ENCODE peak calls at places on chromosome 19, in nine cellular contexts. One of them, this sample, is unnamed.
A peak's percentile ranks its signal among the peaks of the same experiment; 100 is the strongest.

GRCh38 chr19:29941828-29942403 is at the start of gene URI1:
- DNase-seq in H9: peak; percentile 87
- DNase-seq in left ventricle myocardium inferior: peak; percentile 92
- DNase-seq in fibroblast of pulmonary artery: peak; percentile 84
- DNase-seq in GM13976: peak; percentile 96
- DNase-seq in transverse colon: peak; percentile 95
- DNase-seq in progenitor cell of endocrine pancreas: peak; percentile 95
- DNase-seq in CD8-positive, alpha-beta T cell: peak; percentile 87
- DNase-seq in type B pancreatic cell: peak; percentile 97
- DNase-seq in this sample: peak; percentile 93

GRCh38 chr19:47253970-47254369 is 2.4 kb upstream of the CCDC9 start:
- DNase-seq in H9: no peak
- DNase-seq in left ventricle myocardium inferior: no peak
- DNase-seq in fibroblast of pulmonary artery: no peak
- DNase-seq in GM13976: no peak
- DNase-seq in transverse colon: no peak
- DNase-seq in progenitor cell of endocrine pancreas: no peak
- DNase-seq in CD8-positive, alpha-beta T cell: no peak
- DNase-seq in type B pancreatic cell: no peak
- DNase-seq in this sample: no peak

GRCh38 chr19:10712041-10712440 is 5.8 kb upstream of the DNM2 start:
- DNase-seq in H9: peak; percentile 66
- DNase-seq in left ventricle myocardium inferior: no peak
- DNase-seq in fibroblast of pulmonary artery: no peak
- DNase-seq in GM13976: no peak
- DNase-seq in transverse colon: peak; percentile 44
- DNase-seq in progenitor cell of endocrine pancreas: no peak
- DNase-seq in CD8-positive, alpha-beta T cell: no peak
- DNase-seq in type B pancreatic cell: no peak
- DNase-seq in this sample: no peak

GRCh38 chr19:42074513-42075363 is 1.2 kb upstream of the ZNF574 start:
- DNase-seq in H9: no peak
- DNase-seq in left ventricle myocardium inferior: no peak
- DNase-seq in fibroblast of pulmonary artery: no peak
- DNase-seq in GM13976: peak; percentile 66
- DNase-seq in transverse colon: peak; percentile 43
- DNase-seq in progenitor cell of endocrine pancreas: no peak
- DNase-seq in CD8-positive, alpha-beta T cell: no peak
- DNase-seq in type B pancreatic cell: no peak
- DNase-seq in this sample: peak; percentile 56

GRCh38 chr19:3775374-3775711 is 3.3 kb upstream of the RAX2 start:
- DNase-seq in H9: peak; percentile 14
- DNase-seq in left ventricle myocardium inferior: no peak
- DNase-seq in fibroblast of pulmonary artery: no peak
- DNase-seq in GM13976: no peak
- DNase-seq in transverse colon: no peak
- DNase-seq in progenitor cell of endocrine pancreas: no peak
- DNase-seq in CD8-positive, alpha-beta T cell: no peak
- DNase-seq in type B pancreatic cell: no peak
- DNase-seq in this sample: no peak

GRCh38 chr19:10566658-10567410 is 1.0 kb upstream of the KRI1 start:
- DNase-seq in H9: no peak
- DNase-seq in left ventricle myocardium inferior: no peak
- DNase-seq in fibroblast of pulmonary artery: no peak
- DNase-seq in GM13976: peak; percentile 73
- DNase-seq in transverse colon: peak; percentile 41
- DNase-seq in progenitor cell of endocrine pancreas: no peak
- DNase-seq in CD8-positive, alpha-beta T cell: peak; percentile 77
- DNase-seq in type B pancreatic cell: no peak
- DNase-seq in this sample: peak; percentile 62

GRCh38 chr19:55402509-55402908 is 5.1 kb downstream of the UBE2S start:
- DNase-seq in H9: no peak
- DNase-seq in left ventricle myocardium inferior: no peak
- DNase-seq in fibroblast of pulmonary artery: no peak
- DNase-seq in GM13976: no peak
- DNase-seq in transverse colon: no peak
- DNase-seq in progenitor cell of endocrine pancreas: no peak
- DNase-seq in CD8-positive, alpha-beta T cell: no peak
- DNase-seq in type B pancreatic cell: no peak
- DNase-seq in this sample: no peak

GRCh38 chr19:3266092-3266693 is 41.7 kb downstream of the CELF5 start:
- DNase-seq in H9: no peak
- DNase-seq in left ventricle myocardium inferior: no peak
- DNase-seq in fibroblast of pulmonary artery: no peak
- DNase-seq in GM13976: no peak
- DNase-seq in transverse colon: no peak
- DNase-seq in progenitor cell of endocrine pancreas: no peak
- DNase-seq in CD8-positive, alpha-beta T cell: no peak
- DNase-seq in type B pancreatic cell: no peak
- DNase-seq in this sample: no peak

GRCh38 chr19:3547301-3547731 is 8.3 kb downstream of the TEKTIP1 start:
- DNase-seq in H9: no peak
- DNase-seq in left ventricle myocardium inferior: no peak
- DNase-seq in fibroblast of pulmonary artery: peak; percentile 17
- DNase-seq in GM13976: no peak
- DNase-seq in transverse colon: no peak
- DNase-seq in progenitor cell of endocrine pancreas: no peak
- DNase-seq in CD8-positive, alpha-beta T cell: no peak
- DNase-seq in type B pancreatic cell: no peak
- DNase-seq in this sample: peak; percentile 26

GRCh38 chr19:27759896-27760295 is 1453.1 kb downstream of the UQCRFS1 start:
- DNase-seq in H9: no peak
- DNase-seq in left ventricle myocardium inferior: no peak
- DNase-seq in fibroblast of pulmonary artery: no peak
- DNase-seq in GM13976: no peak
- DNase-seq in transverse colon: no peak
- DNase-seq in progenitor cell of endocrine pancreas: no peak
- DNase-seq in CD8-positive, alpha-beta T cell: no peak
- DNase-seq in type B pancreatic cell: no peak
- DNase-seq in this sample: no peak

GRCh38 chr19:2207991-2208860 is 27.9 kb downstream of the PLEKHJ1 start:
- DNase-seq in H9: peak; percentile 74
- DNase-seq in left ventricle myocardium inferior: peak; percentile 75
- DNase-seq in fibroblast of pulmonary artery: peak; percentile 61
- DNase-seq in GM13976: peak; percentile 78
- DNase-seq in transverse colon: peak; percentile 63
- DNase-seq in progenitor cell of endocrine pancreas: no peak
- DNase-seq in CD8-positive, alpha-beta T cell: peak; percentile 46
- DNase-seq in type B pancreatic cell: no peak
- DNase-seq in this sample: no peak

GRCh38 chr19:12783849-12784393 is 7.4 kb upstream of the JUNB start:
- DNase-seq in H9: no peak
- DNase-seq in left ventricle myocardium inferior: peak; percentile 70
- DNase-seq in fibroblast of pulmonary artery: no peak
- DNase-seq in GM13976: no peak
- DNase-seq in transverse colon: peak; percentile 73
- DNase-seq in progenitor cell of endocrine pancreas: no peak
- DNase-seq in CD8-positive, alpha-beta T cell: no peak
- DNase-seq in type B pancreatic cell: no peak
- DNase-seq in this sample: no peak

GRCh38 chr19:12784394-12784870 is 6.9 kb upstream of the JUNB start:
- DNase-seq in H9: no peak
- DNase-seq in left ventricle myocardium inferior: no peak
- DNase-seq in fibroblast of pulmonary artery: no peak
- DNase-seq in GM13976: no peak
- DNase-seq in transverse colon: no peak
- DNase-seq in progenitor cell of endocrine pancreas: no peak
- DNase-seq in CD8-positive, alpha-beta T cell: peak; percentile 61
- DNase-seq in type B pancreatic cell: no peak
- DNase-seq in this sample: no peak

GRCh38 chr19:12783226-12783848 is 7.9 kb upstream of the JUNB start:
- DNase-seq in H9: no peak
- DNase-seq in left ventricle myocardium inferior: no peak
- DNase-seq in fibroblast of pulmonary artery: no peak
- DNase-seq in GM13976: peak; percentile 61
- DNase-seq in transverse colon: no peak
- DNase-seq in progenitor cell of endocrine pancreas: no peak
- DNase-seq in CD8-positive, alpha-beta T cell: peak; percentile 60
- DNase-seq in type B pancreatic cell: no peak
- DNase-seq in this sample: no peak

GRCh38 chr19:12782424-12783225 is 7.3 kb upstream of the HOOK2 start:
- DNase-seq in H9: peak; percentile 56
- DNase-seq in left ventricle myocardium inferior: peak; percentile 92
- DNase-seq in fibroblast of pulmonary artery: peak; percentile 92
- DNase-seq in GM13976: peak; percentile 85
- DNase-seq in transverse colon: peak; percentile 90
- DNase-seq in progenitor cell of endocrine pancreas: no peak
- DNase-seq in CD8-positive, alpha-beta T cell: peak; percentile 99
- DNase-seq in type B pancreatic cell: no peak
- DNase-seq in this sample: peak; percentile 96

GRCh38 chr19:12782174-12782423 is 6.7 kb upstream of the HOOK2 start:
- DNase-seq in H9: no peak
- DNase-seq in left ventricle myocardium inferior: no peak
- DNase-seq in fibroblast of pulmonary artery: no peak
- DNase-seq in GM13976: no peak
- DNase-seq in transverse colon: no peak
- DNase-seq in progenitor cell of endocrine pancreas: no peak
- DNase-seq in CD8-positive, alpha-beta T cell: no peak
- DNase-seq in type B pancreatic cell: no peak
- DNase-seq in this sample: no peak
- TF ChIP-seq CTCF in H9: no peak
- TF ChIP-seq CTCF in left ventricle myocardium inferior: no peak
- TF ChIP-seq CTCF in fibroblast of pulmonary artery: no peak
- TF ChIP-seq CTCF in GM13976: no peak
- TF ChIP-seq CTCF in transverse colon: no peak
- TF ChIP-seq CTCF in progenitor cell of endocrine pancreas: no peak
- TF ChIP-seq CTCF in CD8-positive, alpha-beta T cell: no peak
- TF ChIP-seq CTCF in type B pancreatic cell: no peak
- TF ChIP-seq CTCF in this sample: no peak

DNA sequence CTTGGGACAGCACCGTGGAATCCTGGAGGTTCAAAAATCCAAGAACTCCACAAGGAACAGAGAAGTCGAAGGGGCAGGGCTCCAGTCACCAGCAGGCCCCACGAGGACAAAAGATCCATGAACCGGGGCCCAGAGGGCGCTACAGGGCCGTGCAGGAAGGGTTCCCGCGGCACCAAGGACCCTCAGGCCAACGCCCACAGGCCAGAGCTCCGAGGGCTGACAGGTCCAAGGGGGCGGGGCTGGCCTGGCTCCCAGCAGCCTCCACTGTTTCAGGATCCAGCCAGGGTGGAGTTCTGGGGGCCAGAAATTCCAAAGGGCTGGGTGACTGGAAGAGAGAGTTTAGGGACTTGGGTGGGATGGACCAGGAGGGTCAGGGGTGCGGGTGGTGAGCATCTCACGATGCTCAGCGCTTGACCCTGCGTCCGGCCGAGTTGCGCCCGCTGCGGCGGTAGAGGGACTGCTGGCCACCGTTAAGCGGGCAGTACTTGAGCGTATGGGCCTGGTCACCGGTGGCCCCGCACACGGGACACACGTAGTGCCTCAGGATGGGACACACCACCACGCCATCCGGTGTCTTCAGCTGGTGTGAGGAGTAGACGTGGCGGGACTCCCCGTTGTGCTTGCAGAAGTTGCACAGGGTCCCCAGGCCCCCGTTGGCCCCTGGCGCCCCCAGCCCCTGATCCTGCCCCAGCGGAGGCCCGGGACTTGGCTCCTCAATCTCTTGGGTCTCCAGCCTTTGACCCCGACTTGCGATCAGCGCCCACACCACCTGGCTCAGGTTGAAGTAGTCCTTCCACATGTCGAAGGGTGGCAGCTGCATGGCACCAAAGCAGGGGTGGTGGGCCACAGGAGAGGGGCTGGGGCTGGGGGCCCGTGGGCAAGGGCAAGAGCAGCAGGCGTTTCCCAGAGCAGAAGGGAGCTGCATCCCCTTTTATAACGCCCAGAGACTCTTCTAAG is at the start of gene NANOS2:
- DNase-seq in H9: peak; percentile 94
- DNase-seq in left ventricle myocardium inferior: no peak
- DNase-seq in fibroblast of pulmonary artery: peak; percentile 33
- DNase-seq in GM13976: no peak
- DNase-seq in transverse colon: no peak
- DNase-seq in progenitor cell of endocrine pancreas: no peak
- DNase-seq in CD8-positive, alpha-beta T cell: no peak
- DNase-seq in type B pancreatic cell: no peak
- DNase-seq in this sample: no peak
- TF ChIP-seq CTCF in H9: peak; percentile 86
- TF ChIP-seq CTCF in left ventricle myocardium inferior: peak; percentile 33
- TF ChIP-seq CTCF in fibroblast of pulmonary artery: peak; percentile 20
- TF ChIP-seq CTCF in GM13976: peak; percentile 5
- TF ChIP-seq CTCF in transverse colon: no peak
- TF ChIP-seq CTCF in progenitor cell of endocrine pancreas: peak; percentile 27
- TF ChIP-seq CTCF in CD8-positive, alpha-beta T cell: no peak
- TF ChIP-seq CTCF in type B pancreatic cell: peak; percentile 42
- TF ChIP-seq CTCF in this sample: no peak

GRCh38 chr19:6963937-6964336 is 57.3 kb downstream of the MBD3L2B start:
- DNase-seq in H9: no peak
- DNase-seq in left ventricle myocardium inferior: no peak
- DNase-seq in fibroblast of pulmonary artery: no peak
- DNase-seq in GM13976: no peak
- DNase-seq in transverse colon: no peak
- DNase-seq in progenitor cell of endocrine pancreas: no peak
- DNase-seq in CD8-positive, alpha-beta T cell: no peak
- DNase-seq in type B pancreatic cell: no peak
- DNase-seq in this sample: no peak
- TF ChIP-seq CTCF in H9: peak; percentile 42
- TF ChIP-seq CTCF in left ventricle myocardium inferior: peak; percentile 38
- TF ChIP-seq CTCF in fibroblast of pulmonary artery: peak; percentile 19
- TF ChIP-seq CTCF in GM13976: peak; percentile 19
- TF ChIP-seq CTCF in transverse colon: peak; percentile 25
- TF ChIP-seq CTCF in progenitor cell of endocrine pancreas: peak; percentile 11
- TF ChIP-seq CTCF in CD8-positive, alpha-beta T cell: peak; percentile 66
- TF ChIP-seq CTCF in type B pancreatic cell: peak; percentile 64
- TF ChIP-seq CTCF in this sample: no peak

DNA sequence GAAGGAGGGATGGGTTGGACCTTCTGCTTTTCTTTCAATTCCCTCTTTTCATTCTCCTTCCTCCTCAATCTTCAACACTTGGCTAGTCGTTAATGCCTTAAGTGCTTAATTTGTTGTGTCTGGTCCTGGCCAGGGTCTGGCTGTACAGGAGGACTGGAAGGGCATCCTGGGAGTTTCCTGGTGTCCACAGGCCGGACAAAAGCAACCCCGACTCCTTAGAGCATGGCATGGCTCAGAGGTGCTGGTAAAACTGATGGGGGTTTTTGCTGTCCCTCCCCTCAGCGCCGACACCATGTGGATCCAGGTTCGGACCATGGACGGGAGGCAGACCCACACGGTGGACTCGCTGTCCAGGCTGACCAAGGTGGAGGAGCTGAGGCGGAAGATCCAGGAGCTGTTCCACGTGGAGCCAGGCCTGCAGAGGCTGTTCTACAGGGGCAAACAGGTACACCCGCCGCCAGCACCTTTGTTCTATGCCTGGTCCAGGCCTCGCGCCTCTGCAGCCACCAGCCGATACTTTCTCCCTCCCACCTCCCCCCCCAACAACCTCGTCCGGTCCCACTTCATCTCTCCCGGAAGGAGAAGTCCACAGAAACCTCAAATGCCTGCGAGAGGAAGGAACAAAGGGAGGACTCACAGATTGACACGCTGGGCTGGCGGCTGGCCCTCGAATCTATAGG is 1.4 kb downstream of the UHRF1 start:
- DNase-seq in H9: no peak
- DNase-seq in left ventricle myocardium inferior: no peak
- DNase-seq in fibroblast of pulmonary artery: peak; percentile 55
- DNase-seq in GM13976: no peak
- DNase-seq in transverse colon: peak; percentile 31
- DNase-seq in progenitor cell of endocrine pancreas: no peak
- DNase-seq in CD8-positive, alpha-beta T cell: no peak
- DNase-seq in type B pancreatic cell: no peak
- DNase-seq in this sample: no peak
- TF ChIP-seq CTCF in H9: no peak
- TF ChIP-seq CTCF in left ventricle myocardium inferior: no peak
- TF ChIP-seq CTCF in fibroblast of pulmonary artery: no peak
- TF ChIP-seq CTCF in GM13976: no peak
- TF ChIP-seq CTCF in transverse colon: no peak
- TF ChIP-seq CTCF in progenitor cell of endocrine pancreas: no peak
- TF ChIP-seq CTCF in CD8-positive, alpha-beta T cell: no peak
- TF ChIP-seq CTCF in type B pancreatic cell: no peak
- TF ChIP-seq CTCF in this sample: no peak

This sample was measured in ovary.